ENCODE peak calls at places on chromosome 10, in seven cellular contexts. I, E, S, K, O, Y and W are unnamed samples.

GRCh38 chr10:114716811-114717404 is 58.8 kb upstream of the ABLIM1 start:
- DNase-seq in I (no peak), E (no peak), S (no peak), K (no peak), O (no peak), Y (no peak), W (no peak)

GRCh38 chr10:60870803-60871202 is 73.2 kb downstream of the RHOBTB1 start:
- DNase-seq in I (no peak), E (no peak), S (no peak), K (no peak), O (no peak), Y (no peak), W (no peak)

GRCh38 chr10:44233561-44234470 is 151.1 kb downstream of the CXCL12 start:
- DNase-seq in I (peak), E (peak), S (no peak), K (no peak), O (peak), Y (no peak), W (no peak)

GRCh38 chr10:71278691-71279588 is 40.1 kb upstream of the SLC29A3 start:
- DNase-seq in I (peak), E (peak), S (no peak), K (no peak), O (no peak), Y (peak), W (no peak)

GRCh38 chr10:124372906-124373305 is 45.8 kb downstream of the OAT start:
- DNase-seq in I (no peak), E (no peak), S (no peak), K (no peak), O (no peak), Y (no peak), W (no peak)

GRCh38 chr10:114552050-114552449 is 106.0 kb downstream of the ABLIM1 start:
- DNase-seq in I (no peak), E (no peak), S (no peak), K (no peak), O (no peak), Y (no peak), W (no peak)

GRCh38 chr10:122541541-122542002 is 19.0 kb upstream of the DMBT1 start:
- DNase-seq in I (no peak), E (no peak), S (no peak), K (no peak), O (no peak), Y (no peak), W (no peak)

GRCh38 chr10:90930070-90930837 is 9.4 kb upstream of the ANKRD1 start:
- DNase-seq in I (peak), E (peak), S (no peak), K (no peak), O (no peak), Y (no peak), W (no peak)

GRCh38 chr10:48509974-48510692 is 94.7 kb downstream of the ARHGAP22 start:
- DNase-seq in I (peak), E (peak), S (no peak), K (no peak), O (no peak), Y (no peak), W (no peak)

GRCh38 chr10:127853868-127854768 is 38.6 kb downstream of the CLRN3 start:
- DNase-seq in I (peak), E (peak), S (peak), K (peak), O (peak), Y (peak), W (peak)

GRCh38 chr10:122239578-122240257 is 31.4 kb upstream of the BTBD16 start:
- DNase-seq in I (no peak), E (peak), S (no peak), K (no peak), O (no peak), Y (no peak), W (no peak)

GRCh38 chr10:69413221-69413865 is 3.4 kb downstream of the TACR2 start:
- DNase-seq in I (peak), E (peak), S (no peak), K (peak), O (no peak), Y (no peak), W (no peak)

GRCh38 chr10:29007748-29008610 is 280.9 kb upstream of the LYZL1 start:
- DNase-seq in I (no peak), E (no peak), S (no peak), K (no peak), O (peak), Y (no peak), W (no peak)

GRCh38 chr10:59654007-59654406 is 55.6 kb downstream of the SLC16A9 start:
- DNase-seq in I (no peak), E (no peak), S (no peak), K (no peak), O (no peak), Y (no peak), W (no peak)

GRCh38 chr10:22325272-22325947 is 4.5 kb downstream of the BMI1 start:
- DNase-seq in I (no peak), E (peak), S (peak), K (peak), O (no peak), Y (no peak), W (peak)